ENCODE peak calls at places on chromosomes 11 and 22, in five cellular contexts. N is cardiac muscle cell; J is fibroblast of pulmonary artery; D is effector memory CD4-positive, alpha-beta T cell; C is H7. O is an unnamed sample.

GRCh38 chr11:28447226-28447625 is 339.0 kb downstream of the METTL15 start:
- DNase-seq in N (no peak), J (peak), D (no peak), C (no peak), O (peak)

GRCh38 chr11:2914475-2915195 is 14.6 kb downstream of the PHLDA2 start:
- DNase-seq in N (peak), J (no peak), D (no peak), C (peak), O (no peak)

GRCh38 chr22:39268645-39269044 is 23.9 kb upstream of the PDGFB start:
- DNase-seq in N (no peak), J (no peak), D (no peak), C (peak), O (no peak)

GRCh38 chr11:762421-763072 is 14.7 kb downstream of the GATD1 start:
- DNase-seq in N (no peak), J (peak), D (no peak), C (peak), O (no peak)

GRCh38 chr11:45580399-45580798 is 85.0 kb downstream of the CHST1 start:
- DNase-seq in N (peak), J (peak), D (no peak), C (peak), O (peak)

GRCh38 chr11:10952872-10953271 is 95.0 kb upstream of the ZBED5 start:
- DNase-seq in N (no peak), J (no peak), D (no peak), C (no peak), O (no peak)

GRCh38 chr11:13104619-13105236 is 95.6 kb downstream of the RASSF10 start:
- DNase-seq in N (no peak), J (no peak), D (no peak), C (no peak), O (no peak)

GRCh38 chr22:37273126-37273845 is 9.0 kb upstream of the CYTH4 start:
- DNase-seq in N (no peak), J (peak), D (no peak), C (peak), O (no peak)

GRCh38 chr11:70454197-70454767 is 56.0 kb downstream of the CTTN start:
- DNase-seq in N (no peak), J (no peak), D (no peak), C (no peak), O (no peak)

GRCh38 chr11:47917643-47918369 is 62.6 kb upstream of the PTPRJ start:
- DNase-seq in N (peak), J (peak), D (no peak), C (peak), O (peak)

GRCh38 chr11:6319001-6319878 is 1.1 kb downstream of the CAVIN3 start:
- DNase-seq in N (peak), J (peak), D (no peak), C (peak), O (no peak)

GRCh38 chr11:74866557-74866956 is 82.3 kb downstream of the XRRA1 start:
- DNase-seq in N (no peak), J (no peak), D (no peak), C (no peak), O (no peak)

GRCh38 chr11:3178349-3178748 is 13.2 kb upstream of the OSBPL5 start:
- DNase-seq in N (no peak), J (peak), D (no peak), C (no peak), O (no peak)

GRCh38 chr11:74094393-74094792 is 76.4 kb downstream of the C2CD3 start:
- DNase-seq in N (no peak), J (no peak), D (no peak), C (no peak), O (no peak)

GRCh38 chr22:42300286-42301071 is 30.0 kb upstream of the TCF20 start:
- DNase-seq in N (no peak), J (no peak), D (no peak), C (peak), O (no peak)

GRCh38 chr11:43561832-43562231 is 118.7 kb upstream of the HSD17B12 start:
- DNase-seq in N (no peak), J (no peak), D (no peak), C (no peak), O (no peak)

GRCh38 chr11:18778468-18778867 is 13.1 kb downstream of the PTPN5 start:
- DNase-seq in N (no peak), J (no peak), D (no peak), C (no peak), O (no peak)

GRCh38 chr22:48944756-48945620 is 882.7 kb downstream of the BRD1 start:
- DNase-seq in N (no peak), J (no peak), D (no peak), C (peak), O (no peak)

GRCh38 chr11:76801736-76802135 is 18.6 kb downstream of the TSKU start:
- DNase-seq in N (no peak), J (no peak), D (no peak), C (no peak), O (no peak)

GRCh38 chr11:40286137-40286536 is 1173.3 kb downstream of the LRRC4C start:
- DNase-seq in N (peak), J (no peak), D (no peak), C (no peak), O (no peak)

GRCh38 chr11:133808393-133809140 is 36.7 kb downstream of the SPATA19 start:
- DNase-seq in N (no peak), J (peak), D (no peak), C (no peak), O (no peak)

GRCh38 chr22:40322818-40323447 is 23.4 kb upstream of the ADSL start:
- DNase-seq in N (no peak), J (no peak), D (no peak), C (no peak), O (no peak)

GRCh38 chr11:111245425-111245824 is at the start of gene POU2AF2:
- DNase-seq in N (no peak), J (no peak), D (no peak), C (no peak), O (no peak)

GRCh38 chr11:118918686-118919280 is 6.9 kb downstream of the BCL9L start:
- DNase-seq in N (no peak), J (peak), D (no peak), C (no peak), O (no peak)

DNA sequence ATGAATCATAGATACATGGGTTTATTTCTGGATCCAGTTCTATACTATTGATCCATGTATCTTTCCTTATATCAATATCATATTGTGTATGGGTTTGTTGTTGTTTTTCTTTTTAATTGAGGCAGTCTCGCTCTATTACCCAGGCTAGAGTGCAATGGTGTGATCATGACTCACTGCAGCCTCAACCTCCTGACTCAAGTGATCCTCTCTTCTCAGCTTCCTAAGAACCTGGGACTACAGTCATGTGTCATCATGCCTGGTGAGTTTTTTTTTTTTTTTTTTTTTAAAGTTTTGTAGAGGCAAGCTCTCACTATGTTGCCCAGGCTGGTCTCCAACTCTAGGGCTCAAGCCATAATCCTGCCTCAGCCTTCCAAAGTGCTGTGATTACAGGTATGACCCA is 1589.4 kb upstream of the TENM4 start:
- DNase-seq in N (no peak), J (no peak), D (no peak), C (no peak), O (no peak)
- H3K4me3 ChIP-seq in N (no peak), J (no peak), D (no peak), C (no peak), O (no peak)

GRCh38 chr11:65487467-65488272 is 11.2 kb upstream of the MALAT1 start:
- DNase-seq in N (peak), J (peak), D (peak), C (peak), O (peak)
- H3K4me3 ChIP-seq in N (peak), J (peak), D (no peak), C (peak), O (peak)

GRCh38 chr22:50621948-50622722 is 5.8 kb downstream of the ARSA start:
- DNase-seq in N (no peak), J (no peak), D (no peak), C (peak), O (no peak)

GRCh38 chr22:50624347-50625130 is 3.4 kb downstream of the ARSA start:
- DNase-seq in N (no peak), J (no peak), D (no peak), C (no peak), O (no peak)

GRCh38 chr22:50621491-50621880 is 6.5 kb downstream of the ARSA start:
- DNase-seq in N (no peak), J (no peak), D (no peak), C (no peak), O (no peak)

GRCh38 chr22:50622723-50623327 is 5.1 kb downstream of the ARSA start:
- DNase-seq in N (no peak), J (no peak), D (no peak), C (no peak), O (no peak)

DNA sequence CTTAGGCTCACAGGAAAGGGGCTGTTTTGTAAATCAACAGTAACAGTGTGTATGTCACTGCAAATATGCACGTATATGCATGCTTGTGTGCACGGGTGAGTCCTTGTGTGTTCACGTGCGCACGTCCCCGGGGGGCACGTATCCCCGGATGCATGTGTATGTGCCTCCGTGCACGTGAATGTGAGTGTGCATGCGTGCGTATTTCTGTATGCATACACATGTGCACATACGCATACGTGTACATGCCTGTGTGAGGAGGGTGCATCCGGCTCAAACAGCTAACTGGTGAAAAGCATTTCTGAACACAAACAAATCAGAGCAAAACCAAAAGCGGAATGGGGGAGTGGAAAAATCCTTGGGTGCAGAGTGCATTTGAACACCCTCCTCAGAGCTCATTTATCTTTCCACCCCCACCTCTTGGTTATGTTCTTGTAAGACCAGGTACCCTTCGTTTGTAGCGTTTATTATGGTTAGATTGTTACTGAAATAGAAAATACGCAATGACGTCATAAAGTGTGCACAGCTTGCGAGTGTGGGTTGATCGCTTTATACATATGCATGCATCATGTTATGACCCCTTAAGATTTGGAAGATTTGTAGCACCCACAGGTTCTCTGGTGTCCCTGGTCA is 7.0 kb downstream of the ARSA start:
- DNase-seq in N (no peak), J (no peak), D (peak), C (no peak), O (no peak)
- H3K4me3 ChIP-seq in N (peak), J (no peak), D (peak), C (no peak), O (peak)

GRCh38 chr22:32474635-32475427 is at the start of gene FBXO7:
- DNase-seq in N (peak), J (peak), D (peak), C (peak), O (peak)

GRCh38 chr22:32476286-32476685 is 1.7 kb downstream of the FBXO7 start:
- DNase-seq in N (no peak), J (no peak), D (no peak), C (no peak), O (no peak)

GRCh38 chr22:32475428-32476010 is 908 bp downstream of the FBXO7 start:
- DNase-seq in N (peak), J (peak), D (no peak), C (peak), O (no peak)

GRCh38 chr22:32476804-32477203 is 2.2 kb downstream of the FBXO7 start:
- DNase-seq in N (no peak), J (no peak), D (no peak), C (no peak), O (no peak)

DNA sequence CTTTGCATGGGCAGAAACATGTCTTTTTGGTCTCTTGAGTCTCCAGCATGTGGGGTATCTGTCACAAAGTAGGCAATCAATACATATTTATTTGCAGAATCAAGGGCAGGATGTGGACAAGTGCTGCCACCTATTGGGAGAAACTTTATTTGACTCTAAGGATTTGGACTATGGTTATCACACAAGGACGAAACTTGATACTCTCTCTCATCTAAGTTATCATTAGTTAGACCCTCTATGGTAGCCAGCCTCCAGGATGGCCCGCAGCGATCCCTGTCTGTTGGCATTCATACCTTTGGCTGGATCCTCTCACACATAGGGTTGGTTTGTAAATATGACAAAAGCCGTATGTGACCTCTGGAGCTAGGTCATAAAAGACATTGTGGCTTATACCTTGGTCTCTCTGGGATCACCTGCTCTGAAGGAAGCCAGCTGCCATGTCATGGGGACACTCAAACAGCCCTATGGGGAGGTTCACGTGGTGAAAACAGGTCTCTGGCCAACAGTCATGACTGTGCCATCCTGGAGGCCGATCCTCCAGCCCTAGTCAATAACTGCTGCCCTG is 1.1 kb upstream of the FBXO7 start:
- DNase-seq in N (peak), J (peak), D (no peak), C (peak), O (peak)
- H3K4me3 ChIP-seq in N (no peak), J (peak), D (peak), C (peak), O (peak)

GRCh38 chr11:64996327-64996709 is 453 bp downstream of the BATF2 start:
- DNase-seq in N (no peak), J (no peak), D (no peak), C (no peak), O (no peak)

GRCh38 chr11:64998690-64999431 is 2.1 kb upstream of the BATF2 start:
- DNase-seq in N (no peak), J (no peak), D (no peak), C (no peak), O (no peak)

GRCh38 chr11:64994318-64994717 is 2.5 kb downstream of the BATF2 start:
- DNase-seq in N (no peak), J (no peak), D (no peak), C (peak), O (no peak)

GRCh38 chr11:64998141-64998540 is 1.4 kb upstream of the BATF2 start:
- DNase-seq in N (no peak), J (no peak), D (no peak), C (no peak), O (no peak)

GRCh38 chr11:64996710-64997380 is at the start of gene BATF2:
- DNase-seq in N (peak), J (peak), D (no peak), C (peak), O (no peak)
- H3K4me3 ChIP-seq in N (no peak), J (peak), D (no peak), C (no peak), O (no peak)

GRCh38 chr22:23803001-23803819 is 16.4 kb downstream of the SMARCB1 start:
- DNase-seq in N (no peak), J (no peak), D (no peak), C (peak), O (no peak)
- H3K4me3 ChIP-seq in N (no peak), J (no peak), D (no peak), C (no peak), O (no peak)

DNA sequence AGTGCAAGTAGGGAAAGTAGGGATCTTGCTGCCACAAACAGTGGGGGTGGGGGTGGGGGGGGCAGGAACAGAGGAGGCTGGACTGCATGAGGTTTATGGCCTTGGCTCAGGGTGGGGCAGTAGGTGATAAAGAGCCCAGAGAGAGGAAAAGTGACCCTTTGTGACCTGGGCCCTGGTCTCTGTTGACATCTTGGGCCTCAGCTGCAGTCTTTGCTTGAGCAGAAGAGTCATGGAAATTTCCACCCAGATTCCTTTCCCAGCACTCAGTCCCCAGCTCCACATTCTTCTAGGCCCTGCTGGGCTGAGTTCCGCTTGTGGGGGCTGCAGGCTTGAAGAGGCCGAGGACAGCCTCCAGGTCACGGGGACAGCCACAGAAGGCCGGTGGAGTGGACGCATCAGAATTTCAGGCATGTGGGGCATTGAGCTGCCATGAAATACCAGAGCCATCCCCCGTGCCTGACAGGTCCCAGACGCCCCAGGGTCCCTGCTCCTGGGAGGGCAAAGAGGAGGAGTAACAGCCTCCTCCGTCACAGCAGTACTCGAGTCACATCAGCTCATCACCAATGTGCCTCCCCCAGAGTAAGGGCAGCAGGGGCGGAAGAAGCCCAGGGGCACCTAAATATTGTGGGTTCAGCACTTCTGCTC is 9.7 kb upstream of the MALAT1 start:
- DNase-seq in N (peak), J (peak), D (no peak), C (no peak), O (no peak)
- H3K4me3 ChIP-seq in N (no peak), J (no peak), D (no peak), C (no peak), O (no peak)

DNA sequence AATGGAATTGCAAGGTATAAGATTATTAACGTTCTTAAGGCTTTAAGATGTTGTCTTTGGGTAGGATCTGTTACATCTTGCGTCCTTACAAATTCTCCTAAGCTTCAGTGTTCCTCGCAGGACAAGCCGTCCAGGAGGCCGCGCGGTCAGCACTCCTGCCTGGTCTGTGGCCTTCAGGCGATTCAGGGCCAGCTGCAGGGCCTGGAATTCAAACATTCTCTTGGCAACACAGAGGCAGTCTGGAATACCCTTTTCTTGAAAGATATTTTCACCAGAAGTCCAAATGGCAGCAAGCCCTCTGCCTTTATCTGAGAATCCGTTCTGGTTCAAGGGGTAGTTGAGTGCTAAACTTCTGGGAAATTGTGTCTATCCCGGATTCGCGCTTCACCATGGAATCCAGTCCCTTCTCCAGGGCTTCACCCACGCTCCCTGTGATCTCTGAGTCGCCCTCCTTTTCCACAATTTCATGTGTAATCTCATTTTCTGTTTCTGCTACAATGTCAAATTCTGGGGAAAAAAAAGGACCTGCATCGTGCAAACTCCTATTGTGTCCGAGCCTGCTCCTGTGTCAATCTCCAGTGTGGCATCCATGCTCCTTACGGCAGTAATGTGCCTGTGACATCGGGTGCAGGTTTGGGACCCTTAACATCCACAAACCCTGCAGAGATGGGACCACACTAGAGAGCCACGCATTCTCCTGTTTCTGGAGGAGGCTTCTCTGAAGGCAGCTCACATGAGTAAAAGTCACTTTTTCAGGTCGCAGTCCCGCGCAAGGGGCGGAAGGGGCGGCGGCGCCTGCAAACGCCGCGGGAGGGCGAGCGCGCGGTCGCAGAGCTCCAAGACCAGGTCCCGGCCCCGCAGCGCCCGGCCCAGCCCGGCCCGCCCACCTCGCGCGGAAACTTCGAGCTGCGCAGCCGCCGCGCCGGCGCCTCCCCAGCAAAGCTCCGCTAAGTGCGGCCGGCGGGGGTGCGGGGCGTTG is 25.3 kb upstream of the SORL1 start:
- DNase-seq in N (peak), J (no peak), D (no peak), C (peak), O (no peak)
- H3K4me3 ChIP-seq in N (peak), J (no peak), D (peak), C (peak), O (no peak)

O was measured in skeletal muscle cell.